ENCODE peak calls at places on chromosomes 13 and 19, in five cellular contexts. J is vagina, N is upper lobe of left lung, Q is uterus, G is heart right ventricle. X is an unnamed sample.

GRCh38 chr13:92433963-92434362 is 792.6 kb upstream of the GPC6 start:
- DNase-seq in J (no peak), N (no peak), Q (no peak), G (no peak), X (no peak)

GRCh38 chr13:113116871-113117271 is 5.7 kb upstream of the F10 start:
- DNase-seq in J (no peak), N (peak), Q (no peak), G (no peak), X (peak)

GRCh38 chr13:27038323-27038722 is 133.3 kb downstream of the USP12 start:
- DNase-seq in J (no peak), N (no peak), Q (no peak), G (no peak), X (no peak)

GRCh38 chr19:19628499-19629134 is 597 bp upstream of the LPAR2 start:
- DNase-seq in J (no peak), N (peak), Q (no peak), G (no peak), X (peak)

GRCh38 chr19:2495130-2495641 is 19.3 kb downstream of the GADD45B start:
- DNase-seq in J (no peak), N (peak), Q (peak), G (peak), X (no peak)

GRCh38 chr19:17325881-17326594 is 8.6 kb downstream of the ANO8 start:
- DNase-seq in J (no peak), N (no peak), Q (no peak), G (no peak), X (no peak)

GRCh38 chr13:42215578-42216421 is 56.2 kb upstream of the AKAP11 start:
- DNase-seq in J (no peak), N (peak), Q (no peak), G (no peak), X (no peak)

GRCh38 chr19:14889994-14890393 is 4.1 kb upstream of the OR7A17 start:
- DNase-seq in J (no peak), N (no peak), Q (no peak), G (no peak), X (no peak)

GRCh38 chr13:114079601-114080536 is 52.6 kb downstream of the RASA3 start:
- DNase-seq in J (no peak), N (peak), Q (peak), G (no peak), X (no peak)

GRCh38 chr13:53189162-53189561 is 160.5 kb downstream of the OLFM4 start:
- DNase-seq in J (no peak), N (no peak), Q (no peak), G (no peak), X (no peak)

GRCh38 chr13:38417727-38418126 is 68.1 kb downstream of the UFM1 start:
- DNase-seq in J (no peak), N (no peak), Q (no peak), G (no peak), X (no peak)

GRCh38 chr13:77574076-77574475 is 38.6 kb downstream of the SCEL start:
- DNase-seq in J (no peak), N (no peak), Q (no peak), G (no peak), X (no peak)

GRCh38 chr13:50426932-50427331 is 411.7 kb downstream of the KCNRG start:
- DNase-seq in J (no peak), N (no peak), Q (no peak), G (no peak), X (no peak)

GRCh38 chr19:5864013-5864720 is 6.2 kb downstream of the FUT5 start:
- DNase-seq in J (no peak), N (no peak), Q (no peak), G (no peak), X (no peak)

GRCh38 chr19:5865772-5866171 is 4.6 kb downstream of the FUT5 start:
- DNase-seq in J (no peak), N (no peak), Q (no peak), G (no peak), X (no peak)

GRCh38 chr19:5867201-5868136 is 2.9 kb downstream of the FUT5 start:
- DNase-seq in J (no peak), N (no peak), Q (no peak), G (no peak), X (no peak)

GRCh38 chr19:5863030-5863665 is 7.2 kb downstream of the FUT5 start:
- DNase-seq in J (no peak), N (no peak), Q (no peak), G (no peak), X (no peak)

GRCh38 chr19:5864725-5865486 is 5.4 kb downstream of the FUT5 start:
- DNase-seq in J (no peak), N (no peak), Q (no peak), G (no peak), X (no peak)
- TF ChIP-seq CTCF in J (no peak), N (no peak), Q (no peak), G (no peak), X (no peak)

GRCh38 chr13:103299079-103299478 is 232.9 kb upstream of the SLC10A2 start:
- DNase-seq in J (no peak), N (no peak), Q (no peak), G (no peak), X (no peak)
- TF ChIP-seq CTCF in J (no peak), N (no peak), Q (no peak), G (no peak), X (no peak)

GRCh38 chr13:81058211-81058915 is 717.4 kb upstream of the SPRY2 start:
- DNase-seq in J (no peak), N (no peak), Q (no peak), G (no peak), X (no peak)
- TF ChIP-seq CTCF in J (no peak), N (no peak), Q (no peak), G (no peak), X (no peak)

GRCh38 chr13:29162638-29163037 is 342.5 kb downstream of the MTUS2 start:
- DNase-seq in J (no peak), N (no peak), Q (no peak), G (no peak), X (no peak)

GRCh38 chr13:29159871-29160270 is 339.7 kb downstream of the MTUS2 start:
- DNase-seq in J (no peak), N (no peak), Q (no peak), G (no peak), X (no peak)

GRCh38 chr13:29165216-29165615 is 345.1 kb downstream of the MTUS2 start:
- DNase-seq in J (no peak), N (no peak), Q (no peak), G (no peak), X (no peak)

GRCh38 chr13:29161653-29162052 is 341.5 kb downstream of the MTUS2 start:
- DNase-seq in J (no peak), N (no peak), Q (no peak), G (no peak), X (no peak)

DNA sequence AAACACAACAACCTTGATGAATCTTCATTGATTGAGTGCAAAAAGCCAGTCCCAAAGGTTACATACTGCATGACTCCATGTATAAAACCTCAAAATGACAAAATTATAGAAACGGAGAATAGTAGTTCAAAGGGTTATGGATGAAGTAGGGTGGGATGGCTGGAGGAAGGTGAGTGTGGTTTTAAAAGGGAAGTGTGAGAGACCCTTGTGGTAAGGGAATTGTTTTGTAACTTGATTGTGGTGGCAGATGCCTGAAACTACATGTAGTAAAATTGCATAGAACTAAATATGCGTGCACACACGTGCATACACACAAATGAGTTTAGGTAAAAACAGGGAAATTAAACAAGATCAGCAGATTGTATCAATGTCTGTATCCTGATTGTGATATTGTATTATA is 340.7 kb downstream of the MTUS2 start:
- DNase-seq in J (no peak), N (no peak), Q (no peak), G (no peak), X (no peak)
- TF ChIP-seq CTCF in J (no peak), N (no peak), Q (no peak), G (no peak), X (no peak)

GRCh38 chr19:46661020-46661731 is at the start of gene DACT3:
- DNase-seq in J (peak), N (peak), Q (peak), G (peak), X (peak)

GRCh38 chr19:46660601-46661019 is 372 bp downstream of the DACT3 start:
- DNase-seq in J (peak), N (no peak), Q (no peak), G (no peak), X (peak)

GRCh38 chr19:46660008-46660517 is 919 bp downstream of the DACT3 start:
- DNase-seq in J (peak), N (no peak), Q (peak), G (no peak), X (no peak)

GRCh38 chr19:46659151-46660007 is 1.6 kb downstream of the DACT3 start:
- DNase-seq in J (no peak), N (no peak), Q (peak), G (peak), X (no peak)

GRCh38 chr19:46661735-46662592 is 982 bp upstream of the DACT3 start:
- DNase-seq in J (peak), N (peak), Q (peak), G (peak), X (peak)
- TF ChIP-seq CTCF in J (peak), N (peak), Q (peak), G (peak), X (peak)

X was measured in activated B cell treated with CpG ODN at 0.5 μM for 24 hours.